ENCODE peak calls at places on chromosomes 4 and X, in four cellular contexts. S is uterus, T is esophagus squamous epithelium, Q is tibial nerve. O is an unnamed sample.

GRCh38 chr4:189597341-189597740 is 343.3 kb upstream of the FRG1 start:
- DNase-seq in S (no peak), T (no peak), Q (no peak), O (no peak)

GRCh38 chrX:105765691-105766090 is 56.6 kb upstream of the NRK start:
- DNase-seq in S (no peak), T (no peak), Q (no peak), O (no peak)

GRCh38 chrX:9456250-9457074 is 8.4 kb upstream of the TBL1X start:
- DNase-seq in S (no peak), T (no peak), Q (no peak), O (no peak)

GRCh38 chrX:24837966-24838365 is 144.2 kb downstream of the POLA1 start:
- DNase-seq in S (no peak), T (no peak), Q (no peak), O (no peak)

GRCh38 chrX:77003956-77004355 is 443.2 kb upstream of the FGF16 start:
- DNase-seq in S (no peak), T (no peak), Q (no peak), O (no peak)

GRCh38 chrX:153667281-153667831 is 6.3 kb downstream of the PNCK start:
- DNase-seq in S (no peak), T (no peak), Q (no peak), O (no peak)

GRCh38 chrX:136711147-136711546 is 63.2 kb downstream of the CD40LG start:
- DNase-seq in S (peak; percentile 36), T (no peak), Q (peak; percentile 35), O (peak; percentile 50)

GRCh38 chrX:70496491-70496890 is 51.9 kb downstream of the DLG3 start:
- DNase-seq in S (no peak), T (no peak), Q (no peak), O (no peak)

GRCh38 chr4:87120411-87121162 is 99.8 kb downstream of the KLHL8 start:
- DNase-seq in S (peak; percentile 80), T (no peak), Q (peak; percentile 34), O (no peak)

GRCh38 chr4:107133965-107134364 is 97.9 kb upstream of the DKK2 start:
- DNase-seq in S (no peak), T (no peak), Q (no peak), O (no peak)

GRCh38 chrX:46404774-46405173 is 140.4 kb downstream of the ZNF674 start:
- DNase-seq in S (no peak), T (no peak), Q (no peak), O (no peak)

GRCh38 chrX:14039344-14039743 is 9.7 kb upstream of the GEMIN8 start:
- DNase-seq in S (peak; percentile 30), T (no peak), Q (peak; percentile 55), O (peak; percentile 65)

GRCh38 chr4:117514779-117515178 is 429.4 kb upstream of the TRAM1L1 start:
- DNase-seq in S (no peak), T (no peak), Q (no peak), O (no peak)
- H3K4me3 ChIP-seq in S (no peak overlapping the region), T (no peak overlapping the region), Q (no peak overlapping the region), O (no peak overlapping the region)

DNA sequence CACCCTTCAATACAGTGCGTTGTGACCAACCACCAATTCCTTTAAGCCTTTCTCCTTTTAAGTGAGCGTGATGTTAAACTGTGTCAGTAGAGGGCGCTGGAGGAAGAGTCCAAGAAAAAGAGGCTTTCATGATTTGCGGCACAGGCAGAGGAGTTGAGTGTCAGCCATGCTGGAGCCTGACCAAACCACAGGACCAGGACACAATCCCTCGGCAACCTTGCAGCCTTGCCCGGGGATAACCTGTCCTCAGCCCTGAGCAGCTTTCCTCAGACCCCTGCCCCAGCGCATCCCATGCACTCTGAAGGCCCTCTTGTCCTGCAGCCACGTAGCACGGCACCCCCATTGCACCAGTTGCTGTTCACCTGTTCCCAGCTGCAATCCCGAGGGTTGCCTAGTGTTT is 53.5 kb upstream of the SMIM31 start:
- DNase-seq in S (no peak), T (no peak), Q (no peak), O (no peak)
- TF ChIP-seq CTCF in S (no peak), T (no peak), Q (peak; percentile 13), O (no peak)

GRCh38 chr4:76585897-76586360 is 150.9 kb downstream of the SHROOM3 start:
- DNase-seq in S (peak; percentile 29), T (no peak), Q (no peak), O (peak; percentile 93)
- TF ChIP-seq POLR2A in S (peak; percentile 47), T (no peak), Q (no peak), O (peak; percentile 93)

GRCh38 chr4:5052726-5053425 is 1.6 kb downstream of the STK32B start:
- DNase-seq in S (no peak), T (no peak), Q (no peak), O (no peak)
- H3K4me3 ChIP-seq in S (no peak overlapping the region), T (no peak overlapping the region), Q (no peak overlapping the region), O (no peak overlapping the region)

GRCh38 chrX:30275498-30275897 is 28.6 kb downstream of the MAGEB1 start:
- DNase-seq in S (no peak), T (no peak), Q (peak; percentile 8), O (no peak)
- TF ChIP-seq CTCF in S (no peak), T (peak; percentile 15), Q (peak; percentile 24), O (no peak)

GRCh38 chr4:2072971-2073807 is 14.1 kb downstream of the NAT8L start:
- DNase-seq in S (no peak), T (no peak), Q (no peak), O (no peak)

GRCh38 chr4:2070421-2071251 is 11.5 kb downstream of the NAT8L start:
- DNase-seq in S (no peak), T (no peak), Q (no peak), O (no peak)

GRCh38 chr4:2071252-2071911 is 12.3 kb downstream of the NAT8L start:
- DNase-seq in S (no peak), T (no peak), Q (no peak), O (no peak)

GRCh38 chr4:2073808-2074481 is 14.8 kb downstream of the NAT8L start:
- DNase-seq in S (no peak), T (no peak), Q (no peak), O (no peak)

DNA sequence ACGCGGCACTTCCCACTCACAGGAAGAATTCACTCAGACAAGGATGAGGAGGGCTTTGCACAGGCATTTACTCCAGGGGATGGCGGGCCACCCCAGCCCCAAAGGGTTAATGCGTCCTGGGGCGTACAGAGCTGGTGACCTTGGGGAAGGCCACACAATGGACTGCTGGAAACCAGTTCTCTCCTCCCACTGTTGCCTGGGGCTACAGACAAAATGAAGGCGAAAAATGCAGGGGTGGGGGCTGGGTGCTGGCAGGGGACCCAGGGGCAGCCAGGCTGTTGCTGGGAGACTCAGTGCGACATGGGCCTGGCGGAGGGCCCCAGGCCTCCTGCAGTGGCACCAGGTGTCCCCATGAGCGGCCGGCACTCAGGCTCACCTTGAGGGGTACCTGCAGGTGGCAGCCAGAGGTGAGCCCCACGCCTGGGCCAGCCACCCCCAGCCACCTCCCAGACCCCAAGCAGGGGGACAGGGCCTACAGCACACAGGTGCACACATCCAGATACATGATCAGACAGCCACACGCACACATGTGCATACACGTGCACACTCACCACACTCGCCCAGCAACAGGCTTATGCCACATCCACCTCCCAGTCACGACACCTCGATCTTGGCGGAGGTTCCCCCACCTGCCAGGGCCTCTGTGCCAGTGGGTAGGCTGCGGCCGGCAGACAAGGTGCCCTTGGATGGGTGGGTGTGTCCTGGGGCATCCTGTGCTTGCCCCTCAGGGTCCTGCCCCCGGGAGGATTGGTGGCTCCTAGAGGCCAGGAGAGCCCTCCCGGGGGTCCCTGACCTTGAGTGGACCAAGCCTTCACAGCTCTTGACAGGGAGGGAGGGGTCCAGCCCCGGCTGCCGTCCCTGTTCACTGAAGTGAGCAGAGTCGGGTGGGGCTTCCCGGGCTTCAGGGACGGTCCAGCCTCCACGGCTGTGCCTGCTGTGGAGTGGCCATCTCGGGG is 13.1 kb downstream of the NAT8L start:
- DNase-seq in S (no peak), T (no peak), Q (no peak), O (no peak)
- TF ChIP-seq POLR2A in S (no peak), T (no peak), Q (no peak), O (no peak)

GRCh38 chr4:42489095-42489494 is 91.8 kb downstream of the SHISA3 start:
- DNase-seq in S (no peak), T (no peak), Q (no peak), O (no peak)
- H3K4me3 ChIP-seq in S (no peak overlapping the region), T (no peak overlapping the region), Q (no peak overlapping the region), O (no peak overlapping the region)

GRCh38 chr4:23902203-23902602 is 12.4 kb upstream of the PPARGC1A start:
- DNase-seq in S (no peak), T (no peak), Q (no peak), O (no peak)
- TF ChIP-seq CTCF in S (no peak), T (peak; percentile 6), Q (no peak), O (no peak)

DNA sequence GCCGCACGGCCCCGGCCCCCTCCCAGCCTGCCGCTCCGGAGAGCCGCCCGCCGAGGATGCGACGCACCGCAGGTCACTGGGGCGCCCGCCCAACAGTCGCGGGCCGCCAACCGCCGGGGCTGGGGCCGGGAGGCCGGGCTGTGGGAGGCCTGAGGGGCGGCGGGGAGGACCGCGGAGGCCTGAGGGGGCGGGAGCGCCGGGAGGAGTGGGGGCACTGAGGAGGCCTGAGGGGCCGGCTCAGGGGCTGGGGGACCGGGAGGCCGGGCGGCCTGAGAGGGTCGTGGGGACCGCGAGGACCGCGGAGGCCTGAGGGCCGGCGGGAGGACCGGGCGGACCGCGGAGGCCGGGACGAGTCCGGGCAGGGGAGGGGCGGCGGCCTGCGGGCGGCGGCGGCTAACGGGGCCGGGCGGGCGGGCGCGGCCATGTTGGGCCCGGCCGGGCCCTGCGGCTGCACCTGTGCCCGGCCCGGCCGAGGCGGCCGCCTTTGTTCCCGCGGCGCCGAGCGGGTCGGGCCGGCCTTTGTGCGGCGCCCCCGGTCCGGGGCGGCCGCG is 353 bp downstream of the NSD2 start:
- DNase-seq in S (peak; percentile 23), T (no peak), Q (no peak), O (no peak)
- TF ChIP-seq POLR2A in S (no peak), T (no peak), Q (no peak), O (no peak)